ENCODE peak calls at places on chromosomes 7 and 10, in ten cellular contexts. One of them, this sample, is unnamed.

GRCh38 chr7:91264083-91264923 is at the start of gene FZD1:
- DNase-seq in cardiac muscle cell: peak
- DNase-seq in colonic mucosa: peak
- DNase-seq in GM19239: peak
- DNase-seq in T-helper 17 cell: no peak
- DNase-seq in retina: peak
- DNase-seq in pons: peak
- DNase-seq in CD8-positive, alpha-beta T cell: no peak
- DNase-seq in left lung: peak
- DNase-seq in NCI-H1105 treated with DMSO at 0.1 percent for 48 hours: peak
- DNase-seq in this sample: peak

GRCh38 chr7:159019111-159019510 is 125.6 kb downstream of the VIPR2 start:
- DNase-seq in NCI-H1105 treated with DMSO at 0.1 percent for 48 hours: no peak
- DNase-seq in left lung: no peak
- DNase-seq in pons: no peak
- DNase-seq in retina: no peak
- DNase-seq in cardiac muscle cell: no peak
- DNase-seq in GM19239: no peak
- DNase-seq in T-helper 17 cell: no peak
- DNase-seq in CD8-positive, alpha-beta T cell: no peak
- DNase-seq in colonic mucosa: no peak
- DNase-seq in this sample: no peak

GRCh38 chr10:69650589-69651261 is 20.7 kb downstream of the FAM241B start:
- DNase-seq in GM19239: no peak
- DNase-seq in colonic mucosa: no peak
- DNase-seq in T-helper 17 cell: no peak
- DNase-seq in cardiac muscle cell: no peak
- DNase-seq in pons: no peak
- DNase-seq in retina: peak
- DNase-seq in CD8-positive, alpha-beta T cell: no peak
- DNase-seq in NCI-H1105 treated with DMSO at 0.1 percent for 48 hours: no peak
- DNase-seq in left lung: no peak
- DNase-seq in this sample: no peak

GRCh38 chr7:27802977-27803376 is 63.0 kb downstream of the TAX1BP1 start:
- DNase-seq in cardiac muscle cell: peak
- DNase-seq in pons: no peak
- DNase-seq in CD8-positive, alpha-beta T cell: no peak
- DNase-seq in colonic mucosa: no peak
- DNase-seq in T-helper 17 cell: no peak
- DNase-seq in retina: no peak
- DNase-seq in left lung: no peak
- DNase-seq in NCI-H1105 treated with DMSO at 0.1 percent for 48 hours: no peak
- DNase-seq in GM19239: no peak
- DNase-seq in this sample: no peak

GRCh38 chr10:100391163-100392002 is 44.4 kb downstream of the SCD start:
- DNase-seq in NCI-H1105 treated with DMSO at 0.1 percent for 48 hours: no peak
- DNase-seq in pons: no peak
- DNase-seq in GM19239: no peak
- DNase-seq in colonic mucosa: no peak
- DNase-seq in T-helper 17 cell: no peak
- DNase-seq in cardiac muscle cell: no peak
- DNase-seq in left lung: no peak
- DNase-seq in retina: no peak
- DNase-seq in CD8-positive, alpha-beta T cell: no peak
- DNase-seq in this sample: no peak

GRCh38 chr10:31619410-31620095 is 300.5 kb downstream of the ZEB1 start:
- DNase-seq in GM19239: no peak
- DNase-seq in CD8-positive, alpha-beta T cell: no peak
- DNase-seq in NCI-H1105 treated with DMSO at 0.1 percent for 48 hours: no peak
- DNase-seq in retina: no peak
- DNase-seq in colonic mucosa: no peak
- DNase-seq in left lung: no peak
- DNase-seq in pons: no peak
- DNase-seq in T-helper 17 cell: no peak
- DNase-seq in cardiac muscle cell: no peak
- DNase-seq in this sample: no peak

GRCh38 chr7:133583545-133584171 is 330.8 kb downstream of the EXOC4 start:
- DNase-seq in CD8-positive, alpha-beta T cell: no peak
- DNase-seq in left lung: no peak
- DNase-seq in GM19239: no peak
- DNase-seq in colonic mucosa: no peak
- DNase-seq in pons: no peak
- DNase-seq in cardiac muscle cell: no peak
- DNase-seq in retina: no peak
- DNase-seq in NCI-H1105 treated with DMSO at 0.1 percent for 48 hours: no peak
- DNase-seq in T-helper 17 cell: no peak
- DNase-seq in this sample: no peak

GRCh38 chr7:137975768-137976167 is 26.1 kb downstream of the CREB3L2 start:
- DNase-seq in cardiac muscle cell: no peak
- DNase-seq in NCI-H1105 treated with DMSO at 0.1 percent for 48 hours: no peak
- DNase-seq in pons: no peak
- DNase-seq in GM19239: no peak
- DNase-seq in retina: no peak
- DNase-seq in CD8-positive, alpha-beta T cell: no peak
- DNase-seq in T-helper 17 cell: no peak
- DNase-seq in left lung: no peak
- DNase-seq in colonic mucosa: no peak
- DNase-seq in this sample: no peak

GRCh38 chr10:49298990-49299815 is at the start of gene C10orf71:
- DNase-seq in pons: no peak
- DNase-seq in CD8-positive, alpha-beta T cell: no peak
- DNase-seq in T-helper 17 cell: no peak
- DNase-seq in cardiac muscle cell: peak
- DNase-seq in left lung: no peak
- DNase-seq in GM19239: no peak
- DNase-seq in colonic mucosa: no peak
- DNase-seq in NCI-H1105 treated with DMSO at 0.1 percent for 48 hours: no peak
- DNase-seq in retina: peak
- DNase-seq in this sample: no peak

GRCh38 chr7:155296006-155296787 is 1.5 kb upstream of the INSIG1 start:
- DNase-seq in retina: no peak
- DNase-seq in colonic mucosa: no peak
- DNase-seq in NCI-H1105 treated with DMSO at 0.1 percent for 48 hours: no peak
- DNase-seq in pons: no peak
- DNase-seq in left lung: no peak
- DNase-seq in CD8-positive, alpha-beta T cell: no peak
- DNase-seq in cardiac muscle cell: no peak
- DNase-seq in T-helper 17 cell: no peak
- DNase-seq in GM19239: no peak
- DNase-seq in this sample: no peak

This sample was measured in esophagus squamous epithelium.